ENCODE peak calls at places on chromosomes 16 and 17, in seven cellular contexts. B, J, N, A, V, P and O are unnamed samples.

GRCh38 chr16:49365711-49366509 is 7.7 kb upstream of the C16orf78 start:
- DNase-seq in V (no peak), J (no peak), P (no peak), A (no peak), N (no peak), B (no peak), O (no peak)

GRCh38 chr16:17828012-17828411 is 357.3 kb upstream of the XYLT1 start:
- DNase-seq in V (no peak), N (no peak), B (no peak), J (peak; percentile 97), A (no peak), P (no peak), O (no peak)

GRCh38 chr17:10875984-10876555 is 38.2 kb upstream of the PIRT start:
- DNase-seq in P (no peak), B (no peak), J (peak; percentile 34), V (peak; percentile 30), A (peak; percentile 32), N (peak; percentile 84), O (no peak)

GRCh38 chr17:72392056-72393010 is 271.5 kb downstream of the SOX9 start:
- DNase-seq in V (no peak), A (no peak), B (no peak), N (no peak), P (peak; percentile 73), J (peak; percentile 96), O (no peak)

GRCh38 chr17:33233855-33234228 is 59.3 kb downstream of the ASIC2 start:
- DNase-seq in V (no peak), N (no peak), A (no peak), B (no peak), J (peak; percentile 11), P (no peak), O (no peak)

GRCh38 chr16:75238853-75239371 is 12.5 kb downstream of the BCAR1 start:
- DNase-seq in A (no peak), B (no peak), V (no peak), J (peak; percentile 36), N (peak; percentile 31), P (no peak), O (no peak)

GRCh38 chr17:64920026-64920418 is 744 bp upstream of the LRRC37A3 start:
- DNase-seq in N (no peak), P (no peak), V (no peak), J (peak; percentile 11), A (no peak), B (no peak), O (no peak)

GRCh38 chr17:29789186-29790170 is 140.6 kb downstream of the SSH2 start:
- DNase-seq in N (no peak), P (no peak), A (no peak), J (no peak), B (no peak), V (no peak), O (no peak)

GRCh38 chr17:39695089-39695474 is 4.8 kb upstream of the ERBB2 start:
- DNase-seq in B (no peak), A (no peak), J (no peak), N (no peak), P (no peak), V (no peak), O (no peak)

GRCh38 chr16:76639685-76640289 is 362.6 kb downstream of the CNTNAP4 start:
- DNase-seq in P (no peak), J (peak; percentile 84), V (no peak), A (no peak), B (no peak), N (peak; percentile 71), O (no peak)

GRCh38 chr16:25111403-25112166 is at the start of gene LCMT1:
- DNase-seq in P (peak; percentile 91), V (peak; percentile 95), J (peak; percentile 98), A (peak; percentile 85), B (peak; percentile 89), N (peak; percentile 97), O (no peak)

GRCh38 chr17:82320956-82321927 is 3.8 kb upstream of the CD7 start:
- DNase-seq in N (peak; percentile 75), B (no peak), P (no peak), A (peak; percentile 56), V (peak; percentile 89), J (no peak), O (no peak)

GRCh38 chr16:83859265-83859664 is 39.6 kb upstream of the MLYCD start:
- DNase-seq in P (no peak), B (no peak), V (peak; percentile 2), J (no peak), N (no peak), A (no peak), O (no peak)

GRCh38 chr17:73198201-73198929 is 5.5 kb downstream of the COG1 start:
- DNase-seq in N (no peak), J (no peak), A (no peak), V (no peak), P (no peak), B (no peak), O (no peak)

GRCh38 chr16:64459821-64460220 is 662.0 kb downstream of the CDH11 start:
- DNase-seq in P (no peak), B (peak; percentile 40), J (peak; percentile 67), A (no peak), N (no peak), V (no peak), O (no peak)

GRCh38 chr17:5121186-5121841 is 5.5 kb downstream of the USP6 start:
- DNase-seq in N (peak; percentile 45), J (no peak), A (no peak), V (no peak), B (no peak), P (no peak), O (peak; percentile 76)

GRCh38 chr17:37359682-37360188 is 16.1 kb upstream of the C17orf78 start:
- DNase-seq in B (no peak), J (no peak), V (no peak), N (no peak), P (no peak), A (no peak), O (no peak)

GRCh38 chr17:70661342-70662222 is 492.2 kb downstream of the KCNJ2 start:
- DNase-seq in P (no peak), N (no peak), A (no peak), J (peak; percentile 22), V (no peak), B (no peak), O (no peak)

GRCh38 chr16:66293207-66293735 is 73.2 kb upstream of the CDH5 start:
- DNase-seq in J (no peak), B (no peak), A (no peak), P (no peak), V (no peak), N (peak; percentile 14), O (no peak)

GRCh38 chr17:43940630-43941029 is 1.6 kb downstream of the PPY start:
- DNase-seq in P (no peak), B (no peak), J (no peak), A (no peak), V (no peak), N (peak; percentile 86), O (no peak)

GRCh38 chr16:77373726-77374125 is 61.1 kb downstream of the ADAMTS18 start:
- DNase-seq in A (no peak), J (no peak), V (no peak), N (no peak), B (no peak), P (no peak), O (no peak)

GRCh38 chr17:44917456-44917855 is 2.2 kb upstream of the GFAP start:
- DNase-seq in J (no peak), B (peak; percentile 20), V (no peak), N (no peak), A (peak; percentile 1), P (no peak), O (peak; percentile 56)

GRCh38 chr16:66927918-66928649 is 2.7 kb upstream of the RRAD start:
- DNase-seq in J (peak; percentile 43), P (no peak), V (no peak), B (no peak), N (no peak), A (no peak), O (no peak)

GRCh38 chr17:57136355-57136754 is 51.3 kb downstream of the AKAP1 start:
- DNase-seq in J (no peak), V (no peak), P (no peak), N (peak; percentile 43), A (no peak), B (no peak), O (no peak)

GRCh38 chr17:57138030-57138911 is 53.2 kb downstream of the AKAP1 start:
- DNase-seq in P (no peak), A (no peak), V (no peak), J (no peak), N (peak; percentile 44), B (no peak), O (no peak)

GRCh38 chr17:57140321-57140720 is 55.3 kb downstream of the AKAP1 start:
- DNase-seq in P (no peak), J (no peak), B (no peak), N (no peak), V (no peak), A (no peak), O (no peak)

GRCh38 chr17:57135748-57136342 is 50.8 kb downstream of the AKAP1 start:
- DNase-seq in B (no peak), P (no peak), J (no peak), A (no peak), V (no peak), N (no peak), O (no peak)

GRCh38 chr17:57138956-57139576 is 54.0 kb downstream of the AKAP1 start:
- DNase-seq in N (no peak), B (no peak), A (no peak), J (peak; percentile 39), P (no peak), V (no peak), O (no peak)
- TF ChIP-seq CTCF in N (no peak), B (no peak), A (no peak), J (no peak), P (no peak), V (no peak), O (peak; percentile 13)

GRCh38 chr16:57083469-57083868 is 8.9 kb upstream of the CPNE2 start:
- DNase-seq in N (no peak), P (no peak), B (no peak), J (no peak), A (no peak), V (no peak), O (no peak)
- TF ChIP-seq CTCF in N (no peak), P (no peak), B (no peak), J (no peak), A (no peak), V (no peak), O (no peak)

GRCh38 chr17:58176200-58176599 is 9.4 kb downstream of the OR4D2 start:
- DNase-seq in P (no peak), J (peak; percentile 18), V (no peak), B (no peak), A (no peak), N (no peak), O (no peak)

GRCh38 chr17:58166682-58167081 is at the start of gene OR4D2:
- DNase-seq in V (no peak), P (no peak), B (no peak), J (no peak), A (no peak), N (no peak), O (no peak)

GRCh38 chr17:58174871-58175270 is 8.1 kb downstream of the OR4D2 start:
- DNase-seq in P (no peak), N (no peak), V (no peak), A (no peak), J (no peak), B (no peak), O (no peak)

GRCh38 chr17:58172369-58173071 is 5.7 kb downstream of the OR4D2 start:
- DNase-seq in B (no peak), J (peak; percentile 42), P (no peak), V (peak; percentile 66), N (peak; percentile 85), A (no peak), O (no peak)
- TF ChIP-seq CTCF in B (peak; percentile 37), J (peak; percentile 45), P (peak; percentile 34), V (peak; percentile 60), N (peak; percentile 78), A (peak; percentile 44), O (peak; percentile 51)

GRCh38 chr16:81480856-81481821 is 36.5 kb downstream of the CMIP start:
- DNase-seq in J (peak; percentile 63), P (no peak), N (no peak), A (peak; percentile 51), V (peak; percentile 94), B (peak; percentile 80), O (no peak)
- TF ChIP-seq CTCF in J (no peak), P (no peak), N (no peak), A (no peak), V (no peak), B (no peak), O (no peak)